ENCODE peak calls at places on chromosomes 11 and 22, in nine cellular contexts. One of them, this sample, is unnamed.

GRCh38 chr11:7574491-7575129 is 60.8 kb downstream of the PPFIBP2 start:
- DNase-seq in HTR-8/SVneo: no peak
- DNase-seq in activated naive CD4-positive, alpha-beta T cell treated with anti-CD3 and anti-CD28 coated beads, Interleukin-2, amount 10 ng/mL, durations not matched to agents 7 days and 5 days: no peak
- DNase-seq in activated CD8-positive, alpha-beta memory T cell treated with anti-CD3 and anti-CD28 coated beads, Interleukin-2, amount 10 ng/mL, durations not matched to agents 7 days and 5 days: no peak
- DNase-seq in substantia nigra: no peak
- DNase-seq in iris pigment epithelial cell: peak; percentile 17
- DNase-seq in epithelial cell of proximal tubule: no peak
- DNase-seq in type B pancreatic cell: no peak
- DNase-seq in nephron progenitor cell: no peak
- DNase-seq in this sample: no peak

GRCh38 chr11:130904380-130904779 is 11.9 kb downstream of the SNX19 start:
- DNase-seq in epithelial cell of proximal tubule: no peak
- DNase-seq in nephron progenitor cell: no peak
- DNase-seq in activated naive CD4-positive, alpha-beta T cell treated with anti-CD3 and anti-CD28 coated beads, Interleukin-2, amount 10 ng/mL, durations not matched to agents 7 days and 5 days: no peak
- DNase-seq in activated CD8-positive, alpha-beta memory T cell treated with anti-CD3 and anti-CD28 coated beads, Interleukin-2, amount 10 ng/mL, durations not matched to agents 7 days and 5 days: no peak
- DNase-seq in iris pigment epithelial cell: peak; percentile 36
- DNase-seq in type B pancreatic cell: no peak
- DNase-seq in substantia nigra: no peak
- DNase-seq in HTR-8/SVneo: no peak
- DNase-seq in this sample: no peak

GRCh38 chr11:70556884-70557741 is 158.8 kb downstream of the CTTN start:
- DNase-seq in HTR-8/SVneo: no peak
- DNase-seq in substantia nigra: no peak
- DNase-seq in activated naive CD4-positive, alpha-beta T cell treated with anti-CD3 and anti-CD28 coated beads, Interleukin-2, amount 10 ng/mL, durations not matched to agents 7 days and 5 days: no peak
- DNase-seq in iris pigment epithelial cell: no peak
- DNase-seq in nephron progenitor cell: no peak
- DNase-seq in type B pancreatic cell: no peak
- DNase-seq in activated CD8-positive, alpha-beta memory T cell treated with anti-CD3 and anti-CD28 coated beads, Interleukin-2, amount 10 ng/mL, durations not matched to agents 7 days and 5 days: no peak
- DNase-seq in epithelial cell of proximal tubule: no peak
- DNase-seq in this sample: peak; percentile 59

GRCh38 chr22:21736084-21736642 is 569 bp upstream of the YPEL1 start:
- DNase-seq in epithelial cell of proximal tubule: no peak
- DNase-seq in substantia nigra: no peak
- DNase-seq in activated naive CD4-positive, alpha-beta T cell treated with anti-CD3 and anti-CD28 coated beads, Interleukin-2, amount 10 ng/mL, durations not matched to agents 7 days and 5 days: no peak
- DNase-seq in iris pigment epithelial cell: no peak
- DNase-seq in nephron progenitor cell: no peak
- DNase-seq in activated CD8-positive, alpha-beta memory T cell treated with anti-CD3 and anti-CD28 coated beads, Interleukin-2, amount 10 ng/mL, durations not matched to agents 7 days and 5 days: no peak
- DNase-seq in HTR-8/SVneo: no peak
- DNase-seq in type B pancreatic cell: no peak
- DNase-seq in this sample: no peak

GRCh38 chr22:48961705-48962104 is 866.0 kb downstream of the BRD1 start:
- DNase-seq in HTR-8/SVneo: no peak
- DNase-seq in activated naive CD4-positive, alpha-beta T cell treated with anti-CD3 and anti-CD28 coated beads, Interleukin-2, amount 10 ng/mL, durations not matched to agents 7 days and 5 days: no peak
- DNase-seq in epithelial cell of proximal tubule: no peak
- DNase-seq in activated CD8-positive, alpha-beta memory T cell treated with anti-CD3 and anti-CD28 coated beads, Interleukin-2, amount 10 ng/mL, durations not matched to agents 7 days and 5 days: no peak
- DNase-seq in type B pancreatic cell: no peak
- DNase-seq in iris pigment epithelial cell: no peak
- DNase-seq in nephron progenitor cell: no peak
- DNase-seq in substantia nigra: no peak
- DNase-seq in this sample: no peak

GRCh38 chr22:45537734-45538181 is 35.1 kb downstream of the FBLN1 start:
- DNase-seq in epithelial cell of proximal tubule: no peak
- DNase-seq in activated naive CD4-positive, alpha-beta T cell treated with anti-CD3 and anti-CD28 coated beads, Interleukin-2, amount 10 ng/mL, durations not matched to agents 7 days and 5 days: no peak
- DNase-seq in substantia nigra: peak; percentile 34
- DNase-seq in nephron progenitor cell: no peak
- DNase-seq in HTR-8/SVneo: no peak
- DNase-seq in activated CD8-positive, alpha-beta memory T cell treated with anti-CD3 and anti-CD28 coated beads, Interleukin-2, amount 10 ng/mL, durations not matched to agents 7 days and 5 days: no peak
- DNase-seq in type B pancreatic cell: no peak
- DNase-seq in iris pigment epithelial cell: peak; percentile 85
- DNase-seq in this sample: peak; percentile 85

GRCh38 chr11:103545551-103545950 is 436.3 kb downstream of the DYNC2H1 start:
- DNase-seq in epithelial cell of proximal tubule: no peak
- DNase-seq in HTR-8/SVneo: no peak
- DNase-seq in iris pigment epithelial cell: no peak
- DNase-seq in type B pancreatic cell: no peak
- DNase-seq in substantia nigra: no peak
- DNase-seq in activated CD8-positive, alpha-beta memory T cell treated with anti-CD3 and anti-CD28 coated beads, Interleukin-2, amount 10 ng/mL, durations not matched to agents 7 days and 5 days: no peak
- DNase-seq in activated naive CD4-positive, alpha-beta T cell treated with anti-CD3 and anti-CD28 coated beads, Interleukin-2, amount 10 ng/mL, durations not matched to agents 7 days and 5 days: no peak
- DNase-seq in nephron progenitor cell: no peak
- DNase-seq in this sample: no peak

GRCh38 chr11:12508151-12508740 is 130.9 kb downstream of the PARVA start:
- DNase-seq in type B pancreatic cell: peak; percentile 15
- DNase-seq in activated naive CD4-positive, alpha-beta T cell treated with anti-CD3 and anti-CD28 coated beads, Interleukin-2, amount 10 ng/mL, durations not matched to agents 7 days and 5 days: no peak
- DNase-seq in nephron progenitor cell: no peak
- DNase-seq in activated CD8-positive, alpha-beta memory T cell treated with anti-CD3 and anti-CD28 coated beads, Interleukin-2, amount 10 ng/mL, durations not matched to agents 7 days and 5 days: no peak
- DNase-seq in substantia nigra: no peak
- DNase-seq in epithelial cell of proximal tubule: no peak
- DNase-seq in iris pigment epithelial cell: peak; percentile 64
- DNase-seq in HTR-8/SVneo: no peak
- DNase-seq in this sample: no peak

GRCh38 chr11:6629892-6630631 is 10.8 kb upstream of the TPP1 start:
- DNase-seq in HTR-8/SVneo: no peak
- DNase-seq in activated CD8-positive, alpha-beta memory T cell treated with anti-CD3 and anti-CD28 coated beads, Interleukin-2, amount 10 ng/mL, durations not matched to agents 7 days and 5 days: no peak
- DNase-seq in nephron progenitor cell: peak; percentile 53
- DNase-seq in type B pancreatic cell: peak; percentile 72
- DNase-seq in substantia nigra: no peak
- DNase-seq in iris pigment epithelial cell: no peak
- DNase-seq in epithelial cell of proximal tubule: no peak
- DNase-seq in activated naive CD4-positive, alpha-beta T cell treated with anti-CD3 and anti-CD28 coated beads, Interleukin-2, amount 10 ng/mL, durations not matched to agents 7 days and 5 days: no peak
- DNase-seq in this sample: no peak

GRCh38 chr11:68546555-68546954 is 86.0 kb downstream of the PPP6R3 start:
- DNase-seq in substantia nigra: no peak
- DNase-seq in nephron progenitor cell: no peak
- DNase-seq in activated CD8-positive, alpha-beta memory T cell treated with anti-CD3 and anti-CD28 coated beads, Interleukin-2, amount 10 ng/mL, durations not matched to agents 7 days and 5 days: no peak
- DNase-seq in type B pancreatic cell: no peak
- DNase-seq in iris pigment epithelial cell: peak; percentile 61
- DNase-seq in activated naive CD4-positive, alpha-beta T cell treated with anti-CD3 and anti-CD28 coated beads, Interleukin-2, amount 10 ng/mL, durations not matched to agents 7 days and 5 days: no peak
- DNase-seq in epithelial cell of proximal tubule: no peak
- DNase-seq in HTR-8/SVneo: peak; percentile 40
- DNase-seq in this sample: no peak

GRCh38 chr22:35319244-35319985 is 19.7 kb downstream of the TOM1 start:
- DNase-seq in nephron progenitor cell: no peak
- DNase-seq in type B pancreatic cell: no peak
- DNase-seq in HTR-8/SVneo: no peak
- DNase-seq in epithelial cell of proximal tubule: no peak
- DNase-seq in activated CD8-positive, alpha-beta memory T cell treated with anti-CD3 and anti-CD28 coated beads, Interleukin-2, amount 10 ng/mL, durations not matched to agents 7 days and 5 days: no peak
- DNase-seq in substantia nigra: no peak
- DNase-seq in activated naive CD4-positive, alpha-beta T cell treated with anti-CD3 and anti-CD28 coated beads, Interleukin-2, amount 10 ng/mL, durations not matched to agents 7 days and 5 days: no peak
- DNase-seq in iris pigment epithelial cell: no peak
- DNase-seq in this sample: no peak

GRCh38 chr22:38270091-38270972 is 2.5 kb downstream of the TMEM184B start:
- DNase-seq in epithelial cell of proximal tubule: no peak
- DNase-seq in activated CD8-positive, alpha-beta memory T cell treated with anti-CD3 and anti-CD28 coated beads, Interleukin-2, amount 10 ng/mL, durations not matched to agents 7 days and 5 days: no peak
- DNase-seq in nephron progenitor cell: no peak
- DNase-seq in iris pigment epithelial cell: no peak
- DNase-seq in HTR-8/SVneo: no peak
- DNase-seq in type B pancreatic cell: no peak
- DNase-seq in activated naive CD4-positive, alpha-beta T cell treated with anti-CD3 and anti-CD28 coated beads, Interleukin-2, amount 10 ng/mL, durations not matched to agents 7 days and 5 days: no peak
- DNase-seq in substantia nigra: peak; percentile 61
- DNase-seq in this sample: no peak

GRCh38 chr11:72813740-72814138 is 472 bp upstream of the ATG16L2 start:
- DNase-seq in HTR-8/SVneo: peak; percentile 83
- DNase-seq in nephron progenitor cell: no peak
- DNase-seq in iris pigment epithelial cell: peak; percentile 80
- DNase-seq in substantia nigra: no peak
- DNase-seq in activated naive CD4-positive, alpha-beta T cell treated with anti-CD3 and anti-CD28 coated beads, Interleukin-2, amount 10 ng/mL, durations not matched to agents 7 days and 5 days: peak; percentile 85
- DNase-seq in epithelial cell of proximal tubule: no peak
- DNase-seq in activated CD8-positive, alpha-beta memory T cell treated with anti-CD3 and anti-CD28 coated beads, Interleukin-2, amount 10 ng/mL, durations not matched to agents 7 days and 5 days: peak; percentile 86
- DNase-seq in type B pancreatic cell: no peak
- DNase-seq in this sample: no peak

GRCh38 chr22:19498154-19498865 is 18.6 kb downstream of the CDC45 start:
- DNase-seq in HTR-8/SVneo: no peak
- DNase-seq in substantia nigra: no peak
- DNase-seq in activated CD8-positive, alpha-beta memory T cell treated with anti-CD3 and anti-CD28 coated beads, Interleukin-2, amount 10 ng/mL, durations not matched to agents 7 days and 5 days: no peak
- DNase-seq in nephron progenitor cell: no peak
- DNase-seq in epithelial cell of proximal tubule: no peak
- DNase-seq in activated naive CD4-positive, alpha-beta T cell treated with anti-CD3 and anti-CD28 coated beads, Interleukin-2, amount 10 ng/mL, durations not matched to agents 7 days and 5 days: no peak
- DNase-seq in type B pancreatic cell: no peak
- DNase-seq in iris pigment epithelial cell: no peak
- DNase-seq in this sample: no peak

GRCh38 chr11:10746871-10747270 is 4.2 kb upstream of the CTR9 start:
- DNase-seq in substantia nigra: no peak
- DNase-seq in epithelial cell of proximal tubule: no peak
- DNase-seq in type B pancreatic cell: no peak
- DNase-seq in activated naive CD4-positive, alpha-beta T cell treated with anti-CD3 and anti-CD28 coated beads, Interleukin-2, amount 10 ng/mL, durations not matched to agents 7 days and 5 days: no peak
- DNase-seq in activated CD8-positive, alpha-beta memory T cell treated with anti-CD3 and anti-CD28 coated beads, Interleukin-2, amount 10 ng/mL, durations not matched to agents 7 days and 5 days: no peak
- DNase-seq in iris pigment epithelial cell: no peak
- DNase-seq in nephron progenitor cell: no peak
- DNase-seq in HTR-8/SVneo: no peak
- DNase-seq in this sample: no peak

GRCh38 chr11:19351426-19351825 is 110.7 kb upstream of the E2F8 start:
- DNase-seq in activated CD8-positive, alpha-beta memory T cell treated with anti-CD3 and anti-CD28 coated beads, Interleukin-2, amount 10 ng/mL, durations not matched to agents 7 days and 5 days: no peak
- DNase-seq in iris pigment epithelial cell: no peak
- DNase-seq in activated naive CD4-positive, alpha-beta T cell treated with anti-CD3 and anti-CD28 coated beads, Interleukin-2, amount 10 ng/mL, durations not matched to agents 7 days and 5 days: no peak
- DNase-seq in epithelial cell of proximal tubule: no peak
- DNase-seq in nephron progenitor cell: no peak
- DNase-seq in substantia nigra: no peak
- DNase-seq in HTR-8/SVneo: no peak
- DNase-seq in type B pancreatic cell: no peak
- DNase-seq in this sample: no peak

GRCh38 chr11:61815790-61816735 is 740 bp downstream of the FADS1 start:
- DNase-seq in nephron progenitor cell: peak; percentile 66
- DNase-seq in iris pigment epithelial cell: peak; percentile 78
- DNase-seq in HTR-8/SVneo: no peak
- DNase-seq in type B pancreatic cell: peak; percentile 77
- DNase-seq in substantia nigra: peak; percentile 51
- DNase-seq in epithelial cell of proximal tubule: no peak
- DNase-seq in activated naive CD4-positive, alpha-beta T cell treated with anti-CD3 and anti-CD28 coated beads, Interleukin-2, amount 10 ng/mL, durations not matched to agents 7 days and 5 days: peak; percentile 82
- DNase-seq in activated CD8-positive, alpha-beta memory T cell treated with anti-CD3 and anti-CD28 coated beads, Interleukin-2, amount 10 ng/mL, durations not matched to agents 7 days and 5 days: peak; percentile 80
- DNase-seq in this sample: peak; percentile 65

GRCh38 chr11:68563454-68563853 is 102.9 kb downstream of the PPP6R3 start:
- DNase-seq in activated naive CD4-positive, alpha-beta T cell treated with anti-CD3 and anti-CD28 coated beads, Interleukin-2, amount 10 ng/mL, durations not matched to agents 7 days and 5 days: no peak
- DNase-seq in HTR-8/SVneo: no peak
- DNase-seq in nephron progenitor cell: no peak
- DNase-seq in iris pigment epithelial cell: no peak
- DNase-seq in type B pancreatic cell: no peak
- DNase-seq in epithelial cell of proximal tubule: no peak
- DNase-seq in substantia nigra: no peak
- DNase-seq in activated CD8-positive, alpha-beta memory T cell treated with anti-CD3 and anti-CD28 coated beads, Interleukin-2, amount 10 ng/mL, durations not matched to agents 7 days and 5 days: no peak
- DNase-seq in this sample: no peak

GRCh38 chr11:115893701-115894100 is 389.5 kb upstream of the CADM1 start:
- DNase-seq in HTR-8/SVneo: peak; percentile 67
- DNase-seq in type B pancreatic cell: no peak
- DNase-seq in activated naive CD4-positive, alpha-beta T cell treated with anti-CD3 and anti-CD28 coated beads, Interleukin-2, amount 10 ng/mL, durations not matched to agents 7 days and 5 days: no peak
- DNase-seq in nephron progenitor cell: no peak
- DNase-seq in substantia nigra: no peak
- DNase-seq in epithelial cell of proximal tubule: no peak
- DNase-seq in iris pigment epithelial cell: no peak
- DNase-seq in activated CD8-positive, alpha-beta memory T cell treated with anti-CD3 and anti-CD28 coated beads, Interleukin-2, amount 10 ng/mL, durations not matched to agents 7 days and 5 days: no peak
- DNase-seq in this sample: peak; percentile 62

GRCh38 chr11:13269775-13270174 is 7.8 kb upstream of the BMAL1 start:
- DNase-seq in activated CD8-positive, alpha-beta memory T cell treated with anti-CD3 and anti-CD28 coated beads, Interleukin-2, amount 10 ng/mL, durations not matched to agents 7 days and 5 days: no peak
- DNase-seq in type B pancreatic cell: no peak
- DNase-seq in HTR-8/SVneo: no peak
- DNase-seq in iris pigment epithelial cell: no peak
- DNase-seq in nephron progenitor cell: no peak
- DNase-seq in substantia nigra: no peak
- DNase-seq in epithelial cell of proximal tubule: no peak
- DNase-seq in activated naive CD4-positive, alpha-beta T cell treated with anti-CD3 and anti-CD28 coated beads, Interleukin-2, amount 10 ng/mL, durations not matched to agents 7 days and 5 days: no peak
- DNase-seq in this sample: no peak

GRCh38 chr22:44710474-44711235 is 8.7 kb downstream of the PRR5 start:
- DNase-seq in activated CD8-positive, alpha-beta memory T cell treated with anti-CD3 and anti-CD28 coated beads, Interleukin-2, amount 10 ng/mL, durations not matched to agents 7 days and 5 days: peak; percentile 84
- DNase-seq in type B pancreatic cell: no peak
- DNase-seq in iris pigment epithelial cell: no peak
- DNase-seq in HTR-8/SVneo: no peak
- DNase-seq in substantia nigra: no peak
- DNase-seq in epithelial cell of proximal tubule: no peak
- DNase-seq in nephron progenitor cell: no peak
- DNase-seq in activated naive CD4-positive, alpha-beta T cell treated with anti-CD3 and anti-CD28 coated beads, Interleukin-2, amount 10 ng/mL, durations not matched to agents 7 days and 5 days: peak; percentile 33
- DNase-seq in this sample: no peak

GRCh38 chr11:129910360-129910759 is 15.0 kb upstream of the NFRKB start:
- DNase-seq in nephron progenitor cell: no peak
- DNase-seq in activated naive CD4-positive, alpha-beta T cell treated with anti-CD3 and anti-CD28 coated beads, Interleukin-2, amount 10 ng/mL, durations not matched to agents 7 days and 5 days: no peak
- DNase-seq in epithelial cell of proximal tubule: no peak
- DNase-seq in HTR-8/SVneo: no peak
- DNase-seq in type B pancreatic cell: no peak
- DNase-seq in activated CD8-positive, alpha-beta memory T cell treated with anti-CD3 and anti-CD28 coated beads, Interleukin-2, amount 10 ng/mL, durations not matched to agents 7 days and 5 days: no peak
- DNase-seq in substantia nigra: no peak
- DNase-seq in iris pigment epithelial cell: no peak
- DNase-seq in this sample: no peak

GRCh38 chr11:130631119-130631518 is 182.7 kb downstream of the ADAMTS15 start:
- DNase-seq in HTR-8/SVneo: no peak
- DNase-seq in epithelial cell of proximal tubule: peak; percentile 89
- DNase-seq in nephron progenitor cell: no peak
- DNase-seq in type B pancreatic cell: no peak
- DNase-seq in iris pigment epithelial cell: peak; percentile 96
- DNase-seq in substantia nigra: no peak
- DNase-seq in activated naive CD4-positive, alpha-beta T cell treated with anti-CD3 and anti-CD28 coated beads, Interleukin-2, amount 10 ng/mL, durations not matched to agents 7 days and 5 days: no peak
- DNase-seq in activated CD8-positive, alpha-beta memory T cell treated with anti-CD3 and anti-CD28 coated beads, Interleukin-2, amount 10 ng/mL, durations not matched to agents 7 days and 5 days: peak; percentile 62
- DNase-seq in this sample: peak; percentile 21

GRCh38 chr11:79244175-79244804 is 196.5 kb downstream of the TENM4 start:
- DNase-seq in nephron progenitor cell: no peak
- DNase-seq in epithelial cell of proximal tubule: peak; percentile 25
- DNase-seq in activated CD8-positive, alpha-beta memory T cell treated with anti-CD3 and anti-CD28 coated beads, Interleukin-2, amount 10 ng/mL, durations not matched to agents 7 days and 5 days: no peak
- DNase-seq in type B pancreatic cell: no peak
- DNase-seq in HTR-8/SVneo: no peak
- DNase-seq in iris pigment epithelial cell: peak; percentile 94
- DNase-seq in substantia nigra: no peak
- DNase-seq in activated naive CD4-positive, alpha-beta T cell treated with anti-CD3 and anti-CD28 coated beads, Interleukin-2, amount 10 ng/mL, durations not matched to agents 7 days and 5 days: no peak
- DNase-seq in this sample: peak; percentile 41

GRCh38 chr11:130308925-130309324 is 5.8 kb downstream of the ZBTB44 start:
- DNase-seq in substantia nigra: no peak
- DNase-seq in nephron progenitor cell: no peak
- DNase-seq in activated naive CD4-positive, alpha-beta T cell treated with anti-CD3 and anti-CD28 coated beads, Interleukin-2, amount 10 ng/mL, durations not matched to agents 7 days and 5 days: no peak
- DNase-seq in iris pigment epithelial cell: peak; percentile 10
- DNase-seq in HTR-8/SVneo: no peak
- DNase-seq in epithelial cell of proximal tubule: no peak
- DNase-seq in type B pancreatic cell: no peak
- DNase-seq in activated CD8-positive, alpha-beta memory T cell treated with anti-CD3 and anti-CD28 coated beads, Interleukin-2, amount 10 ng/mL, durations not matched to agents 7 days and 5 days: no peak
- DNase-seq in this sample: no peak

GRCh38 chr11:122486793-122487495 is 168.6 kb upstream of the UBASH3B start:
- DNase-seq in activated naive CD4-positive, alpha-beta T cell treated with anti-CD3 and anti-CD28 coated beads, Interleukin-2, amount 10 ng/mL, durations not matched to agents 7 days and 5 days: no peak
- DNase-seq in activated CD8-positive, alpha-beta memory T cell treated with anti-CD3 and anti-CD28 coated beads, Interleukin-2, amount 10 ng/mL, durations not matched to agents 7 days and 5 days: no peak
- DNase-seq in iris pigment epithelial cell: no peak
- DNase-seq in HTR-8/SVneo: no peak
- DNase-seq in type B pancreatic cell: no peak
- DNase-seq in substantia nigra: no peak
- DNase-seq in nephron progenitor cell: peak; percentile 18
- DNase-seq in epithelial cell of proximal tubule: no peak
- DNase-seq in this sample: no peak

GRCh38 chr22:17164392-17165024 is 5.4 kb upstream of the HDHD5 start:
- DNase-seq in HTR-8/SVneo: no peak
- DNase-seq in nephron progenitor cell: no peak
- DNase-seq in substantia nigra: no peak
- DNase-seq in epithelial cell of proximal tubule: no peak
- DNase-seq in type B pancreatic cell: no peak
- DNase-seq in iris pigment epithelial cell: peak; percentile 7
- DNase-seq in activated naive CD4-positive, alpha-beta T cell treated with anti-CD3 and anti-CD28 coated beads, Interleukin-2, amount 10 ng/mL, durations not matched to agents 7 days and 5 days: no peak
- DNase-seq in activated CD8-positive, alpha-beta memory T cell treated with anti-CD3 and anti-CD28 coated beads, Interleukin-2, amount 10 ng/mL, durations not matched to agents 7 days and 5 days: no peak
- DNase-seq in this sample: no peak

GRCh38 chr11:2888266-2888968 is 2.8 kb upstream of the CDKN1C start:
- DNase-seq in activated naive CD4-positive, alpha-beta T cell treated with anti-CD3 and anti-CD28 coated beads, Interleukin-2, amount 10 ng/mL, durations not matched to agents 7 days and 5 days: peak; percentile 92
- DNase-seq in epithelial cell of proximal tubule: no peak
- DNase-seq in substantia nigra: peak; percentile 62
- DNase-seq in type B pancreatic cell: peak; percentile 95
- DNase-seq in iris pigment epithelial cell: peak; percentile 80
- DNase-seq in nephron progenitor cell: peak; percentile 97
- DNase-seq in HTR-8/SVneo: peak; percentile 85
- DNase-seq in activated CD8-positive, alpha-beta memory T cell treated with anti-CD3 and anti-CD28 coated beads, Interleukin-2, amount 10 ng/mL, durations not matched to agents 7 days and 5 days: peak; percentile 90
- DNase-seq in this sample: peak; percentile 72

GRCh38 chr11:86760577-86760976 is 39.8 kb upstream of the PRSS23 start:
- DNase-seq in type B pancreatic cell: no peak
- DNase-seq in iris pigment epithelial cell: peak; percentile 16
- DNase-seq in activated CD8-positive, alpha-beta memory T cell treated with anti-CD3 and anti-CD28 coated beads, Interleukin-2, amount 10 ng/mL, durations not matched to agents 7 days and 5 days: no peak
- DNase-seq in HTR-8/SVneo: no peak
- DNase-seq in activated naive CD4-positive, alpha-beta T cell treated with anti-CD3 and anti-CD28 coated beads, Interleukin-2, amount 10 ng/mL, durations not matched to agents 7 days and 5 days: no peak
- DNase-seq in nephron progenitor cell: no peak
- DNase-seq in epithelial cell of proximal tubule: no peak
- DNase-seq in substantia nigra: no peak
- DNase-seq in this sample: no peak

GRCh38 chr11:47453365-47453764 is 4.4 kb upstream of the RAPSN start:
- DNase-seq in nephron progenitor cell: no peak
- DNase-seq in activated naive CD4-positive, alpha-beta T cell treated with anti-CD3 and anti-CD28 coated beads, Interleukin-2, amount 10 ng/mL, durations not matched to agents 7 days and 5 days: no peak
- DNase-seq in type B pancreatic cell: no peak
- DNase-seq in iris pigment epithelial cell: no peak
- DNase-seq in HTR-8/SVneo: no peak
- DNase-seq in epithelial cell of proximal tubule: no peak
- DNase-seq in substantia nigra: no peak
- DNase-seq in activated CD8-positive, alpha-beta memory T cell treated with anti-CD3 and anti-CD28 coated beads, Interleukin-2, amount 10 ng/mL, durations not matched to agents 7 days and 5 days: no peak
- DNase-seq in this sample: no peak

GRCh38 chr11:118914178-118914918 is 11.4 kb downstream of the BCL9L start:
- DNase-seq in activated naive CD4-positive, alpha-beta T cell treated with anti-CD3 and anti-CD28 coated beads, Interleukin-2, amount 10 ng/mL, durations not matched to agents 7 days and 5 days: peak; percentile 89
- DNase-seq in nephron progenitor cell: no peak
- DNase-seq in type B pancreatic cell: no peak
- DNase-seq in epithelial cell of proximal tubule: no peak
- DNase-seq in substantia nigra: peak; percentile 21
- DNase-seq in iris pigment epithelial cell: no peak
- DNase-seq in activated CD8-positive, alpha-beta memory T cell treated with anti-CD3 and anti-CD28 coated beads, Interleukin-2, amount 10 ng/mL, durations not matched to agents 7 days and 5 days: peak; percentile 91
- DNase-seq in HTR-8/SVneo: no peak
- DNase-seq in this sample: no peak